ENCODE peak calls at places on chromosomes 3 and 15, in nine cellular contexts. N is stimulated activated naive CD8-positive, alpha-beta T cell treated with anti-CD3 and anti-CD28 coated beads, Interleukin-15, Interleukin-2, amounts not matched to agents 100 U/mL and 50 U/mL, for 24 hours; A is activated effector memory CD4-positive, alpha-beta T cell treated with anti-CD3 and anti-CD28 coated beads, Interleukin-2, amount 50 U/mL, for 16 hours; L is NCI-H1417; J is nephron progenitor cell; I is M059J; V is fibroblast of lung; U is NCI-H1105 treated with DMSO at 0.1 percent for 48 hours; K is pancreas. Y is an unnamed sample.

GRCh38 chr3:69791111-69791510 is 51.8 kb downstream of the MITF start:
- DNase-seq in J (no peak), A (no peak), K (peak; percentile 24), I (peak; percentile 72), V (peak; percentile 96), N (no peak), U (no peak), L (no peak), Y (peak; percentile 84)

GRCh38 chr15:28919201-28919627 is 33.4 kb downstream of the APBA2 start:
- DNase-seq in U (no peak), I (no peak), N (peak; percentile 66), V (no peak), A (peak; percentile 67), J (no peak), L (no peak), K (no peak), Y (no peak)

GRCh38 chr15:45550436-45550835 is 27.9 kb upstream of the SLC30A4 start:
- DNase-seq in A (no peak), J (no peak), N (no peak), U (no peak), K (no peak), L (no peak), V (peak; percentile 27), I (no peak), Y (peak; percentile 34)

GRCh38 chr3:101036676-101037075 is 43.5 kb upstream of the ABI3BP start:
- DNase-seq in L (no peak), A (no peak), I (peak; percentile 62), U (no peak), K (no peak), V (no peak), N (no peak), J (no peak), Y (no peak)

GRCh38 chr3:167814441-167814951 is 79.0 kb downstream of the SERPINI1 start:
- DNase-seq in J (no peak), A (no peak), V (peak; percentile 81), U (peak; percentile 19), K (no peak), L (no peak), I (peak; percentile 31), N (no peak), Y (peak; percentile 86)

GRCh38 chr3:186849392-186849975 is 7.0 kb downstream of the ADIPOQ start:
- DNase-seq in J (no peak), A (no peak), K (no peak), N (no peak), U (peak; percentile 76), V (peak; percentile 59), L (peak; percentile 59), I (peak; percentile 44), Y (no peak)

GRCh38 chr3:186617038-186617934 is 4.4 kb downstream of the AHSG start:
- DNase-seq in K (peak; percentile 88), V (peak; percentile 93), N (peak; percentile 88), U (peak; percentile 93), A (peak; percentile 95), I (peak; percentile 100), J (peak; percentile 78), L (peak; percentile 83), Y (peak; percentile 91)

GRCh38 chr15:43329222-43329959 is 982 bp downstream of the LCMT2 start:
- DNase-seq in V (peak; percentile 52), I (no peak), N (peak; percentile 6), A (peak; percentile 63), U (no peak), L (peak; percentile 11), J (peak; percentile 38), K (no peak), Y (peak; percentile 8)

GRCh38 chr3:120344349-120344748 is 4.8 kb downstream of the LRRC58 start:
- DNase-seq in K (no peak), L (no peak), N (no peak), I (peak; percentile 87), J (no peak), A (no peak), U (no peak), V (peak; percentile 6), Y (no peak)

GRCh38 chr15:85316244-85316934 is 64.0 kb upstream of the AKAP13 start:
- DNase-seq in I (peak; percentile 90), L (no peak), J (no peak), U (no peak), A (peak; percentile 68), K (no peak), V (peak; percentile 26), N (peak; percentile 35), Y (no peak)

GRCh38 chr15:95105229-95105628 is 873.9 kb downstream of the MCTP2 start:
- DNase-seq in A (no peak), I (peak; percentile 8), V (peak; percentile 24), N (no peak), L (no peak), J (no peak), K (no peak), U (no peak), Y (no peak)

GRCh38 chr3:171461087-171461917 is 1.1 kb upstream of the TNIK start:
- DNase-seq in A (no peak), V (peak; percentile 23), I (peak; percentile 85), U (peak; percentile 81), K (no peak), J (no peak), L (peak; percentile 53), N (no peak), Y (no peak)

GRCh38 chr3:61381745-61382392 is 130.6 kb upstream of the FHIT start:
- DNase-seq in L (peak; percentile 44), V (peak; percentile 29), N (no peak), U (peak; percentile 7), A (no peak), I (peak; percentile 36), K (no peak), J (no peak), Y (peak; percentile 7)

GRCh38 chr3:12995389-12996180 is 77.6 kb downstream of the IQSEC1 start:
- DNase-seq in N (no peak), J (no peak), A (peak; percentile 57), K (no peak), V (no peak), L (no peak), I (no peak), U (no peak), Y (no peak)

GRCh38 chr3:134768116-134768515 is 26.9 kb upstream of the EPHB1 start:
- DNase-seq in N (no peak), A (no peak), V (no peak), U (no peak), J (no peak), K (no peak), L (no peak), I (no peak), Y (no peak)

GRCh38 chr15:61623746-61624145 is 394.6 kb upstream of the RORA start:
- DNase-seq in A (no peak), L (no peak), U (no peak), N (no peak), V (no peak), I (no peak), J (no peak), K (no peak), Y (no peak)

GRCh38 chr15:65651042-65651322 is 29.2 kb downstream of the SLC24A1 start:
- DNase-seq in I (no peak), V (no peak), N (no peak), K (no peak), U (no peak), L (no peak), J (no peak), A (no peak), Y (no peak)

GRCh38 chr3:71491141-71491752 is 92.3 kb downstream of the FOXP1 start:
- DNase-seq in L (no peak), N (no peak), U (no peak), J (no peak), I (no peak), K (no peak), V (no peak), A (no peak), Y (no peak)

GRCh38 chr3:26089249-26089648 is 299.4 kb downstream of the OXSM start:
- DNase-seq in I (no peak), L (no peak), A (no peak), J (no peak), U (no peak), V (no peak), K (no peak), N (no peak), Y (no peak)

GRCh38 chr3:38039899-38040261 is 872 bp downstream of the DLEC1 start:
- DNase-seq in A (peak; percentile 81), J (no peak), V (peak; percentile 60), U (no peak), I (peak; percentile 7), K (peak; percentile 61), L (no peak), N (peak; percentile 42), Y (no peak)

GRCh38 chr3:56012732-56013131 is 455.5 kb downstream of the ERC2 start:
- DNase-seq in V (no peak), I (no peak), U (no peak), L (no peak), J (no peak), N (no peak), A (no peak), K (no peak), Y (no peak)

GRCh38 chr3:170670504-170670903 is 84.6 kb upstream of the SLC7A14 start:
- DNase-seq in L (no peak), I (no peak), U (no peak), J (no peak), N (no peak), A (no peak), K (no peak), V (peak; percentile 51), Y (no peak)

GRCh38 chr3:9746330-9746729 is 3.4 kb upstream of the OGG1 start:
- DNase-seq in K (no peak), V (peak; percentile 84), A (no peak), N (peak; percentile 36), L (no peak), J (no peak), I (peak; percentile 69), U (no peak), Y (no peak)

GRCh38 chr3:108406661-108407206 is 103.7 kb downstream of the MYH15 start:
- DNase-seq in K (peak; percentile 16), A (no peak), J (no peak), U (peak; percentile 81), L (peak; percentile 64), N (no peak), V (peak; percentile 67), I (peak; percentile 75), Y (no peak)

GRCh38 chr3:41900265-41900664 is 61.6 kb downstream of the ULK4 start:
- DNase-seq in I (peak; percentile 85), V (peak; percentile 30), J (no peak), N (no peak), K (no peak), L (no peak), U (no peak), A (no peak), Y (peak; percentile 10)